ENCODE peak calls at places on chromosome 14, in nine cellular contexts. E is gastroesophageal sphincter; P is effector memory CD8-positive, alpha-beta T cell; R is pancreas; B is B cell; Q is Right ventricle myocardium superior; W is activated CD4-positive, alpha-beta T cell treated with anti-CD3 and anti-CD28 coated beads for 36 hours; F is central memory CD8-positive, alpha-beta T cell; S is IMR-90. Z is an unnamed sample.

GRCh38 chr14:99966912-99967311 is 98.3 kb upstream of the EVL start:
- ATAC-seq in E (no peak), P (no peak), S (no peak), Q (no peak), F (no peak), B (no peak), W (no peak), R (no peak), Z (no peak)

GRCh38 chr14:91956616-91957015 is 9.1 kb upstream of the FBLN5 start:
- ATAC-seq in B (no peak), F (no peak), E (no peak), Q (no peak), S (no peak), W (no peak), R (no peak), P (no peak), Z (no peak)

GRCh38 chr14:58138065-58138718 is 13.8 kb downstream of the ARMH4 start:
- ATAC-seq in E (no peak), Q (no peak), W (peak; percentile 30), P (no peak), F (no peak), B (no peak), S (no peak), R (peak; percentile 51), Z (no peak)

GRCh38 chr14:96781371-96781770 is 15.8 kb upstream of the VRK1 start:
- ATAC-seq in B (no peak), Q (no peak), S (no peak), E (no peak), W (no peak), R (no peak), F (no peak), P (no peak), Z (no peak)

GRCh38 chr14:70052990-70053389 is 135.8 kb downstream of the SLC8A3 start:
- ATAC-seq in Q (no peak), F (no peak), E (no peak), P (no peak), B (no peak), S (peak; percentile 63), W (no peak), R (peak; percentile 42), Z (no peak)

GRCh38 chr14:36284971-36285595 is 35.4 kb downstream of the MBIP start:
- ATAC-seq in S (no peak), E (no peak), F (no peak), R (no peak), Q (no peak), P (no peak), B (no peak), W (no peak), Z (no peak)

GRCh38 chr14:58430156-58430555 is 2.6 kb downstream of the KIAA0586 start:
- ATAC-seq in S (no peak), F (no peak), B (no peak), E (no peak), Q (no peak), P (no peak), W (peak; percentile 83), R (no peak), Z (peak; percentile 25)

GRCh38 chr14:61362072-61362750 is 40.8 kb downstream of the PRKCH start:
- ATAC-seq in E (no peak), Q (no peak), B (no peak), R (no peak), P (no peak), S (no peak), F (no peak), W (peak; percentile 26), Z (no peak)

GRCh38 chr14:81710232-81710845 is 176.7 kb upstream of the SEL1L start:
- ATAC-seq in P (no peak), W (no peak), Q (peak; percentile 57), S (no peak), R (peak; percentile 79), F (no peak), E (no peak), B (no peak), Z (no peak)

GRCh38 chr14:68807148-68807600 is 14.3 kb upstream of the ZFP36L1 start:
- ATAC-seq in Q (peak; percentile 66), E (peak; percentile 79), R (peak; percentile 91), S (peak; percentile 88), B (no peak), P (no peak), F (no peak), W (peak; percentile 37), Z (peak; percentile 10)

GRCh38 chr14:91892918-91893527 is 25.7 kb upstream of the TC2N start:
- ATAC-seq in R (no peak), F (peak; percentile 50), E (no peak), S (no peak), Q (no peak), B (peak; percentile 45), W (peak; percentile 53), P (peak; percentile 31), Z (no peak)

GRCh38 chr14:79515158-79515557 is 696.1 kb downstream of the DIO2 start:
- ATAC-seq in W (no peak), E (no peak), B (no peak), R (no peak), F (no peak), P (no peak), Q (no peak), S (peak; percentile 6), Z (no peak)

GRCh38 chr14:57291692-57292647 is 23.2 kb downstream of the AP5M1 start:
- ATAC-seq in P (no peak), Q (no peak), W (no peak), R (no peak), S (no peak), F (no peak), E (no peak), B (no peak), Z (no peak)

GRCh38 chr14:68306934-68307758 is 485.7 kb downstream of the ZFP36L1 start:
- ATAC-seq in E (peak; percentile 63), S (peak; percentile 60), P (no peak), F (no peak), R (peak; percentile 90), Q (peak; percentile 40), W (no peak), B (no peak), Z (peak; percentile 71)

GRCh38 chr14:64834965-64835364 is 44.7 kb downstream of the SPTB start:
- ATAC-seq in W (no peak), E (no peak), S (no peak), B (no peak), R (no peak), Q (no peak), P (no peak), F (no peak), Z (no peak)

GRCh38 chr14:56474419-56475022 is 105.1 kb upstream of the TMEM260 start:
- ATAC-seq in S (peak; percentile 81), B (peak; percentile 24), P (peak; percentile 36), R (peak; percentile 75), F (no peak), E (no peak), Q (no peak), W (no peak), Z (no peak)

GRCh38 chr14:96423446-96424103 is 31.6 kb downstream of the AK7 start:
- ATAC-seq in E (no peak), B (no peak), S (no peak), F (no peak), Q (peak; percentile 43), R (peak; percentile 26), W (no peak), P (no peak), Z (no peak)

GRCh38 chr14:33814010-33814409 is 136.9 kb downstream of the EGLN3 start:
- ATAC-seq in B (no peak), P (no peak), R (no peak), E (no peak), W (no peak), S (no peak), F (no peak), Q (no peak), Z (no peak)

GRCh38 chr14:89986475-89986874 is 30.7 kb downstream of the TDP1 start:
- ATAC-seq in F (no peak), W (no peak), B (no peak), S (peak; percentile 24), R (no peak), Q (no peak), E (no peak), P (no peak), Z (no peak)

GRCh38 chr14:79732911-79733310 is 478.4 kb downstream of the DIO2 start:
- ATAC-seq in P (no peak), S (no peak), F (no peak), Q (no peak), B (no peak), R (no peak), W (no peak), E (no peak), Z (no peak)

GRCh38 chr14:61749867-61750266 is 12.4 kb upstream of the SNAPC1 start:
- ATAC-seq in E (no peak), B (no peak), R (no peak), P (no peak), Q (peak; percentile 55), W (peak; percentile 23), S (no peak), F (no peak), Z (no peak)

GRCh38 chr14:50520947-50521815 is 11.2 kb downstream of the MAP4K5 start:
- ATAC-seq in R (peak; percentile 89), B (no peak), W (peak; percentile 81), S (peak; percentile 73), Q (no peak), F (peak; percentile 77), P (peak; percentile 81), E (peak; percentile 70), Z (peak; percentile 90)

GRCh38 chr14:75401356-75401755 is 26.5 kb upstream of the JDP2 start:
- ATAC-seq in R (no peak), F (no peak), E (peak; percentile 79), P (no peak), W (no peak), B (no peak), S (no peak), Q (peak; percentile 76), Z (no peak)

GRCh38 chr14:32611752-32612151 is 282.7 kb downstream of the AKAP6 start:
- ATAC-seq in B (no peak), E (no peak), Q (peak; percentile 28), R (no peak), W (no peak), S (peak; percentile 80), F (no peak), P (no peak), Z (peak; percentile 82)

GRCh38 chr14:59309291-59309900 is 120.9 kb downstream of the DAAM1 start:
- ATAC-seq in B (no peak), W (no peak), E (no peak), P (no peak), F (no peak), Q (no peak), R (no peak), S (no peak), Z (no peak)

GRCh38 chr14:68450391-68451120 is 342.3 kb downstream of the ZFP36L1 start:
- ATAC-seq in W (no peak), S (no peak), R (no peak), P (no peak), E (no peak), F (no peak), Q (peak; percentile 16), B (no peak), Z (no peak)

GRCh38 chr14:32470161-32470705 is 141.1 kb downstream of the AKAP6 start:
- ATAC-seq in P (no peak), R (no peak), S (no peak), E (no peak), F (no peak), B (no peak), W (no peak), Q (no peak), Z (no peak)

GRCh38 chr14:31527087-31527486 is 34.1 kb upstream of the NUBPL start:
- ATAC-seq in B (no peak), Q (no peak), F (no peak), E (no peak), W (no peak), R (no peak), S (no peak), P (no peak), Z (no peak)

GRCh38 chr14:75196468-75196867 is 20.1 kb upstream of the TMED10 start:
- ATAC-seq in P (peak; percentile 26), Q (peak; percentile 41), B (peak; percentile 62), W (no peak), R (peak; percentile 73), F (no peak), E (no peak), S (no peak), Z (no peak)

GRCh38 chr14:72745991-72746980 is 147.6 kb downstream of the DPF3 start:
- ATAC-seq in W (no peak), B (no peak), F (no peak), Q (peak; percentile 19), S (peak; percentile 74), R (no peak), E (peak; percentile 44), P (no peak), Z (no peak)

GRCh38 chr14:68099348-68100045 is 279.9 kb downstream of the RAD51B start:
- ATAC-seq in P (no peak), R (peak; percentile 61), F (no peak), Q (no peak), B (no peak), S (no peak), E (peak; percentile 76), W (no peak), Z (peak; percentile 38)

Z was measured in esophagus mucosa.